ENCODE peak calls at places on chromosomes 13 and 19, in nine cellular contexts. One of them, this sample, is unnamed.

GRCh38 chr19:30479231-30479630 is 107.0 kb downstream of the ZNF536 start:
- DNase-seq in effector memory CD4-positive, alpha-beta T cell: no peak
- DNase-seq in neural progenitor cell: no peak
- DNase-seq in thyroid gland: no peak
- DNase-seq in adrenal gland: peak; percentile 23
- DNase-seq in endothelial cell of umbilical vein: no peak
- DNase-seq in kidney: no peak
- DNase-seq in thoracic aorta: no peak
- DNase-seq in ascending aorta: no peak
- DNase-seq in this sample: no peak

GRCh38 chr19:53912653-53913052 is 3.6 kb downstream of the CACNG7 start:
- DNase-seq in effector memory CD4-positive, alpha-beta T cell: no peak
- DNase-seq in neural progenitor cell: peak; percentile 51
- DNase-seq in thyroid gland: no peak
- DNase-seq in adrenal gland: no peak
- DNase-seq in endothelial cell of umbilical vein: no peak
- DNase-seq in kidney: peak; percentile 26
- DNase-seq in thoracic aorta: no peak
- DNase-seq in ascending aorta: no peak
- DNase-seq in this sample: no peak

GRCh38 chr19:10748924-10749434 is 31.1 kb downstream of the DNM2 start:
- DNase-seq in effector memory CD4-positive, alpha-beta T cell: no peak
- DNase-seq in neural progenitor cell: no peak
- DNase-seq in thyroid gland: peak; percentile 40
- DNase-seq in adrenal gland: peak; percentile 80
- DNase-seq in endothelial cell of umbilical vein: peak; percentile 22
- DNase-seq in kidney: peak; percentile 94
- DNase-seq in thoracic aorta: no peak
- DNase-seq in ascending aorta: no peak
- DNase-seq in this sample: peak; percentile 75

GRCh38 chr13:93473441-93474270 is 247.0 kb downstream of the GPC6 start:
- DNase-seq in effector memory CD4-positive, alpha-beta T cell: no peak
- DNase-seq in neural progenitor cell: no peak
- DNase-seq in thyroid gland: no peak
- DNase-seq in adrenal gland: no peak
- DNase-seq in endothelial cell of umbilical vein: no peak
- DNase-seq in kidney: no peak
- DNase-seq in thoracic aorta: no peak
- DNase-seq in ascending aorta: no peak
- DNase-seq in this sample: no peak

GRCh38 chr19:49502866-49503581 is 6.8 kb downstream of the RPS11 start:
- DNase-seq in effector memory CD4-positive, alpha-beta T cell: peak; percentile 39
- DNase-seq in neural progenitor cell: peak; percentile 84
- DNase-seq in thyroid gland: peak; percentile 47
- DNase-seq in adrenal gland: no peak
- DNase-seq in endothelial cell of umbilical vein: peak; percentile 83
- DNase-seq in kidney: no peak
- DNase-seq in thoracic aorta: no peak
- DNase-seq in ascending aorta: no peak
- DNase-seq in this sample: no peak

GRCh38 chr19:52991021-52991420 is 22.7 kb upstream of the ERVV-1 start:
- DNase-seq in effector memory CD4-positive, alpha-beta T cell: no peak
- DNase-seq in neural progenitor cell: no peak
- DNase-seq in thyroid gland: no peak
- DNase-seq in adrenal gland: no peak
- DNase-seq in endothelial cell of umbilical vein: no peak
- DNase-seq in kidney: no peak
- DNase-seq in thoracic aorta: no peak
- DNase-seq in ascending aorta: no peak
- DNase-seq in this sample: no peak

GRCh38 chr19:36646746-36647145 is 19.9 kb downstream of the ZNF461 start:
- DNase-seq in effector memory CD4-positive, alpha-beta T cell: no peak
- DNase-seq in neural progenitor cell: no peak
- DNase-seq in thyroid gland: no peak
- DNase-seq in adrenal gland: no peak
- DNase-seq in endothelial cell of umbilical vein: no peak
- DNase-seq in kidney: no peak
- DNase-seq in thoracic aorta: no peak
- DNase-seq in ascending aorta: no peak
- DNase-seq in this sample: no peak

GRCh38 chr13:110973007-110973700 is 58.3 kb upstream of the ANKRD10 start:
- DNase-seq in effector memory CD4-positive, alpha-beta T cell: no peak
- DNase-seq in neural progenitor cell: no peak
- DNase-seq in thyroid gland: no peak
- DNase-seq in adrenal gland: no peak
- DNase-seq in endothelial cell of umbilical vein: peak; percentile 19
- DNase-seq in kidney: no peak
- DNase-seq in thoracic aorta: no peak
- DNase-seq in ascending aorta: no peak
- DNase-seq in this sample: no peak

GRCh38 chr19:58305932-58306323 is 751 bp downstream of the ERVK3-1 start:
- DNase-seq in effector memory CD4-positive, alpha-beta T cell: no peak
- DNase-seq in neural progenitor cell: no peak
- DNase-seq in thyroid gland: peak; percentile 21
- DNase-seq in adrenal gland: no peak
- DNase-seq in endothelial cell of umbilical vein: no peak
- DNase-seq in kidney: no peak
- DNase-seq in thoracic aorta: no peak
- DNase-seq in ascending aorta: no peak
- DNase-seq in this sample: no peak

GRCh38 chr19:30566681-30567420 is 194.7 kb downstream of the ZNF536 start:
- DNase-seq in effector memory CD4-positive, alpha-beta T cell: no peak
- DNase-seq in neural progenitor cell: no peak
- DNase-seq in thyroid gland: no peak
- DNase-seq in adrenal gland: no peak
- DNase-seq in endothelial cell of umbilical vein: no peak
- DNase-seq in kidney: no peak
- DNase-seq in thoracic aorta: no peak
- DNase-seq in ascending aorta: no peak
- DNase-seq in this sample: no peak

GRCh38 chr19:45340232-45340898 is at the start of gene KLC3:
- DNase-seq in effector memory CD4-positive, alpha-beta T cell: peak; percentile 11
- DNase-seq in neural progenitor cell: peak; percentile 76
- DNase-seq in thyroid gland: peak; percentile 44
- DNase-seq in adrenal gland: no peak
- DNase-seq in endothelial cell of umbilical vein: no peak
- DNase-seq in kidney: no peak
- DNase-seq in thoracic aorta: no peak
- DNase-seq in ascending aorta: no peak
- DNase-seq in this sample: no peak

GRCh38 chr19:18594096-18594823 is 5.7 kb downstream of the REX1BD start:
- DNase-seq in effector memory CD4-positive, alpha-beta T cell: peak; percentile 59
- DNase-seq in neural progenitor cell: peak; percentile 96
- DNase-seq in thyroid gland: peak; percentile 77
- DNase-seq in adrenal gland: peak; percentile 81
- DNase-seq in endothelial cell of umbilical vein: peak; percentile 80
- DNase-seq in kidney: peak; percentile 92
- DNase-seq in thoracic aorta: no peak
- DNase-seq in ascending aorta: peak; percentile 87
- DNase-seq in this sample: peak; percentile 79

GRCh38 chr13:74288361-74288911 is 154.2 kb upstream of the KLF12 start:
- DNase-seq in effector memory CD4-positive, alpha-beta T cell: peak; percentile 4
- DNase-seq in neural progenitor cell: peak; percentile 13
- DNase-seq in thyroid gland: peak; percentile 49
- DNase-seq in adrenal gland: no peak
- DNase-seq in endothelial cell of umbilical vein: peak; percentile 16
- DNase-seq in kidney: peak; percentile 59
- DNase-seq in thoracic aorta: no peak
- DNase-seq in ascending aorta: no peak
- DNase-seq in this sample: peak; percentile 62

GRCh38 chr19:6020972-6021805 is 43.2 kb upstream of the RANBP3 start:
- DNase-seq in effector memory CD4-positive, alpha-beta T cell: no peak
- DNase-seq in neural progenitor cell: no peak
- DNase-seq in thyroid gland: no peak
- DNase-seq in adrenal gland: no peak
- DNase-seq in endothelial cell of umbilical vein: no peak
- DNase-seq in kidney: peak; percentile 34
- DNase-seq in thoracic aorta: no peak
- DNase-seq in ascending aorta: no peak
- DNase-seq in this sample: no peak

GRCh38 chr19:36686365-36687213 is 823 bp upstream of the ZNF567 start:
- DNase-seq in effector memory CD4-positive, alpha-beta T cell: no peak
- DNase-seq in neural progenitor cell: peak; percentile 19
- DNase-seq in thyroid gland: peak; percentile 38
- DNase-seq in adrenal gland: peak; percentile 37
- DNase-seq in endothelial cell of umbilical vein: no peak
- DNase-seq in kidney: peak; percentile 72
- DNase-seq in thoracic aorta: no peak
- DNase-seq in ascending aorta: no peak
- DNase-seq in this sample: no peak

GRCh38 chr19:16860118-16860517 is 28.7 kb upstream of the F2RL3 start:
- DNase-seq in effector memory CD4-positive, alpha-beta T cell: no peak
- DNase-seq in neural progenitor cell: no peak
- DNase-seq in thyroid gland: no peak
- DNase-seq in adrenal gland: no peak
- DNase-seq in endothelial cell of umbilical vein: no peak
- DNase-seq in kidney: no peak
- DNase-seq in thoracic aorta: no peak
- DNase-seq in ascending aorta: no peak
- DNase-seq in this sample: no peak

GRCh38 chr13:63910406-63910957 is 2494.8 kb upstream of the PCDH20 start:
- DNase-seq in effector memory CD4-positive, alpha-beta T cell: no peak
- DNase-seq in neural progenitor cell: peak; percentile 66
- DNase-seq in thyroid gland: peak; percentile 48
- DNase-seq in adrenal gland: no peak
- DNase-seq in endothelial cell of umbilical vein: peak; percentile 3
- DNase-seq in kidney: no peak
- DNase-seq in thoracic aorta: no peak
- DNase-seq in ascending aorta: no peak
- DNase-seq in this sample: peak; percentile 47

GRCh38 chr19:55479045-55479444 is 2.6 kb downstream of the ZNF628 start:
- DNase-seq in effector memory CD4-positive, alpha-beta T cell: no peak
- DNase-seq in neural progenitor cell: no peak
- DNase-seq in thyroid gland: no peak
- DNase-seq in adrenal gland: no peak
- DNase-seq in endothelial cell of umbilical vein: no peak
- DNase-seq in kidney: no peak
- DNase-seq in thoracic aorta: no peak
- DNase-seq in ascending aorta: no peak
- DNase-seq in this sample: no peak

GRCh38 chr19:42252365-42253244 is 2.3 kb downstream of the ERF start:
- DNase-seq in effector memory CD4-positive, alpha-beta T cell: no peak
- DNase-seq in neural progenitor cell: no peak
- DNase-seq in thyroid gland: peak; percentile 79
- DNase-seq in adrenal gland: peak; percentile 74
- DNase-seq in endothelial cell of umbilical vein: no peak
- DNase-seq in kidney: peak; percentile 80
- DNase-seq in thoracic aorta: no peak
- DNase-seq in ascending aorta: peak; percentile 80
- DNase-seq in this sample: peak; percentile 83

GRCh38 chr13:81671103-81671502 is 1330.2 kb upstream of the SPRY2 start:
- DNase-seq in effector memory CD4-positive, alpha-beta T cell: no peak
- DNase-seq in neural progenitor cell: no peak
- DNase-seq in thyroid gland: no peak
- DNase-seq in adrenal gland: no peak
- DNase-seq in endothelial cell of umbilical vein: no peak
- DNase-seq in kidney: no peak
- DNase-seq in thoracic aorta: no peak
- DNase-seq in ascending aorta: no peak
- DNase-seq in this sample: no peak
- H3K27ac ChIP-seq in effector memory CD4-positive, alpha-beta T cell: no peak overlapping the region
- H3K27ac ChIP-seq in neural progenitor cell: no peak overlapping the region
- H3K27ac ChIP-seq in thyroid gland: no peak overlapping the region
- H3K27ac ChIP-seq in adrenal gland: no peak overlapping the region
- H3K27ac ChIP-seq in endothelial cell of umbilical vein: no peak overlapping the region
- H3K27ac ChIP-seq in kidney: no peak overlapping the region
- H3K27ac ChIP-seq in thoracic aorta: no peak overlapping the region
- H3K27ac ChIP-seq in ascending aorta: no peak overlapping the region
- H3K27ac ChIP-seq in this sample: no peak overlapping the region

DNA sequence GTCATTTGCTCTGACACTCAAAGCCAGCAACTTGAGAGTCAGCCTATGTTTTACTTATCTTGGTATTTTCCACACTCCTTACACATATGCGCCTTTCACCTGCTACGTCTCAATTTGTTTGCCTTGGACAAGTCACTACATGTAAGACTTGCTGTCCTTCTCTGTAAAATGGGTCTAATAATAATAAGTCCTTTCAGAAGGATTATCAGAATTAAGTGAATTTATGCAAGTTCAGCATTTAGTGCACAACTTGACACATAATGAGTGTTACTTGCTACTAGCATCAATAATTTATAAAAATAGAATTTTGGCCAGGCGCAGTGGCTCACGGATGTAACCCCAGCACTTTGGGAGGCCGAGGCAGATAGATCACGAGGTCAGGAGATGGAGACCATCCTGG is 71.1 kb upstream of the UBL3 start:
- DNase-seq in effector memory CD4-positive, alpha-beta T cell: no peak
- DNase-seq in neural progenitor cell: no peak
- DNase-seq in thyroid gland: no peak
- DNase-seq in adrenal gland: no peak
- DNase-seq in endothelial cell of umbilical vein: no peak
- DNase-seq in kidney: no peak
- DNase-seq in thoracic aorta: no peak
- DNase-seq in ascending aorta: no peak
- DNase-seq in this sample: no peak
- H3K4me1 ChIP-seq in effector memory CD4-positive, alpha-beta T cell: no peaks in the 10 kb centered on the region
- H3K4me1 ChIP-seq in neural progenitor cell: peaks cover 3% of the 10 kb centered on the region
- H3K4me1 ChIP-seq in thyroid gland: peaks cover 42% of the 10 kb centered on the region
- H3K4me1 ChIP-seq in adrenal gland: peaks cover 10% of the 10 kb centered on the region
- H3K4me1 ChIP-seq in endothelial cell of umbilical vein: peaks cover 17% of the 10 kb centered on the region
- H3K4me1 ChIP-seq in kidney: peaks cover 12% of the 10 kb centered on the region
- H3K4me1 ChIP-seq in thoracic aorta: peaks cover 27% of the 10 kb centered on the region
- H3K4me1 ChIP-seq in ascending aorta: peaks cover 36% of the 10 kb centered on the region
- H3K4me1 ChIP-seq in this sample: peaks cover 8% of the 10 kb centered on the region

DNA sequence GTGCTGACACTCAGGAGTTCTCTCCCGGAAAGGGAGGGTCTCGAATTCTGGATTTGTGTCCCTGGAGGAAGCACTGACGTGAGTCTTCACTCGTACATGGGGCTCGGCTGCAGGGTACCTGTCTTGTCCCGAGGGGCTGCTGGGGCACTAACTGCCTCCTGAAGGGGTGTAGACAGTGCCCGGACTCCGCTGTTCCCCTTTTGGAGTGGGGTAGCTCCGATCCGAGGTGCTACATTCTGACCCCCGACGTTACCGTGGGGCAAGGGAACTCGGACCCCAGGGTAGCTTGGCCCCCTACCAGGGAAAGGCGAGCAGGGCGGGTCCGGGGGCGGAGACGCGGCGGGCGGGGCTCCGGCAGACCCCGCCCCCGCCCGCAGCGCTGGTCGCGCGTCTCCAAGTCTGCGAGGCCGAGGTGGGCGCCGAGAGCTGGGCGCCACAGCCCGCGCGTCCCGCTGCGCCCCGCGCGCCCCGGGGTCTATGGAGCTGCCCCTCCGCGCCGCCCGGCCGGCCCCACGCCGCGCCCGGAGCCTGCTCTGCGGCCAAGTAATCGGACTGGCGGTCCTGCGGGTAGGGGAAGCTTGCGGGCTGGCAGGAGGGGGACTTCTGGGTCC is at the start of gene NPAS1:
- DNase-seq in effector memory CD4-positive, alpha-beta T cell: no peak
- DNase-seq in neural progenitor cell: peak; percentile 63
- DNase-seq in thyroid gland: no peak
- DNase-seq in adrenal gland: no peak
- DNase-seq in endothelial cell of umbilical vein: no peak
- DNase-seq in kidney: no peak
- DNase-seq in thoracic aorta: no peak
- DNase-seq in ascending aorta: no peak
- DNase-seq in this sample: no peak
- H3K4me3 ChIP-seq in effector memory CD4-positive, alpha-beta T cell: no peak within 1 kb of the TSS
- H3K4me3 ChIP-seq in neural progenitor cell: peak within 1 kb of the TSS; percentile 44
- H3K4me3 ChIP-seq in thyroid gland: peak within 1 kb of the TSS; percentile 12
- H3K4me3 ChIP-seq in adrenal gland: no peak within 1 kb of the TSS
- H3K4me3 ChIP-seq in endothelial cell of umbilical vein: no peak within 1 kb of the TSS
- H3K4me3 ChIP-seq in kidney: no peak within 1 kb of the TSS
- H3K4me3 ChIP-seq in thoracic aorta: peak within 1 kb of the TSS; percentile 61
- H3K4me3 ChIP-seq in ascending aorta: peak within 1 kb of the TSS; percentile 56
- H3K4me3 ChIP-seq in this sample: peak within 1 kb of the TSS; percentile 34

GRCh38 chr19:35571406-35571965 is 8.0 kb upstream of the ATP4A start:
- DNase-seq in effector memory CD4-positive, alpha-beta T cell: no peak
- DNase-seq in neural progenitor cell: no peak
- DNase-seq in thyroid gland: no peak
- DNase-seq in adrenal gland: no peak
- DNase-seq in endothelial cell of umbilical vein: no peak
- DNase-seq in kidney: no peak
- DNase-seq in thoracic aorta: no peak
- DNase-seq in ascending aorta: peak; percentile 16
- DNase-seq in this sample: no peak
- H3K27ac ChIP-seq in effector memory CD4-positive, alpha-beta T cell: no peak overlapping the region
- H3K27ac ChIP-seq in neural progenitor cell: no peak overlapping the region
- H3K27ac ChIP-seq in thyroid gland: no peak overlapping the region
- H3K27ac ChIP-seq in adrenal gland: no peak overlapping the region
- H3K27ac ChIP-seq in endothelial cell of umbilical vein: no peak overlapping the region
- H3K27ac ChIP-seq in kidney: no peak overlapping the region
- H3K27ac ChIP-seq in thoracic aorta: no peak overlapping the region
- H3K27ac ChIP-seq in ascending aorta: no peak overlapping the region
- H3K27ac ChIP-seq in this sample: no peak overlapping the region